ENCODE peak calls at places on chromosomes 13 and 19, in nine cellular contexts. L is gastrocnemius medialis, E is A549, Z is psoas muscle, X is breast epithelium, M is adrenal gland, Y is fibroblast of mammary gland, V is WERI-Rb-1, F is prostate gland. G is an unnamed sample.

GRCh38 chr13:67932991-67933390 is 702.9 kb upstream of the PCDH9 start:
- DNase-seq in L (no peak), E (no peak), Z (no peak), X (no peak), M (no peak), Y (no peak), V (no peak), F (no peak), G (no peak)

GRCh38 chr19:57075801-57076492 is 43.8 kb upstream of the USP29 start:
- DNase-seq in L (no peak), E (no peak), Z (no peak), X (no peak), M (no peak), Y (no peak), V (no peak), F (no peak), G (no peak)

GRCh38 chr19:15595069-15595468 is 19.9 kb upstream of the CYP4F8 start:
- DNase-seq in L (no peak), E (no peak), Z (no peak), X (no peak), M (no peak), Y (peak), V (no peak), F (peak), G (no peak)

GRCh38 chr19:35206379-35206778 is 22.2 kb downstream of the FAM187B start:
- DNase-seq in L (no peak), E (no peak), Z (no peak), X (no peak), M (no peak), Y (no peak), V (no peak), F (no peak), G (no peak)

GRCh38 chr13:99417821-99418662 is 83.2 kb upstream of the TM9SF2 start:
- DNase-seq in L (no peak), E (no peak), Z (no peak), X (peak), M (no peak), Y (no peak), V (peak), F (no peak), G (no peak)

GRCh38 chr19:35349614-35350521 is 2.2 kb downstream of the FFAR1 start:
- DNase-seq in L (no peak), E (no peak), Z (no peak), X (peak), M (no peak), Y (no peak), V (no peak), F (no peak), G (no peak)

GRCh38 chr13:31008400-31009115 is 76.1 kb downstream of the TEX26 start:
- DNase-seq in L (no peak), E (no peak), Z (no peak), X (no peak), M (no peak), Y (peak), V (no peak), F (no peak), G (no peak)

GRCh38 chr19:55179570-55180484 is at the start of gene SYT5:
- DNase-seq in L (no peak), E (peak), Z (no peak), X (no peak), M (peak), Y (no peak), V (peak), F (no peak), G (no peak)

GRCh38 chr13:79475569-79475968 is 5.4 kb upstream of the NDFIP2 start:
- DNase-seq in L (no peak), E (no peak), Z (no peak), X (no peak), M (no peak), Y (no peak), V (no peak), F (no peak), G (no peak)

GRCh38 chr19:4409123-4409933 is 6.9 kb downstream of the CHAF1A start:
- DNase-seq in L (no peak), E (no peak), Z (no peak), X (no peak), M (no peak), Y (no peak), V (no peak), F (no peak), G (no peak)

GRCh38 chr13:55302568-55302967 is 1838.2 kb upstream of the PRR20A start:
- DNase-seq in L (no peak), E (no peak), Z (no peak), X (no peak), M (no peak), Y (no peak), V (no peak), F (no peak), G (no peak)

GRCh38 chr13:27541386-27541785 is 78.9 kb downstream of the LNX2 start:
- DNase-seq in L (no peak), E (no peak), Z (no peak), X (no peak), M (no peak), Y (no peak), V (no peak), F (no peak), G (no peak)

GRCh38 chr19:46022431-46023310 is at the start of gene PGLYRP1:
- DNase-seq in L (no peak), E (no peak), Z (no peak), X (no peak), M (no peak), Y (no peak), V (no peak), F (no peak), G (no peak)

GRCh38 chr19:2869618-2870017 is 2.5 kb downstream of the ZNF556 start:
- DNase-seq in L (no peak), E (no peak), Z (no peak), X (no peak), M (no peak), Y (no peak), V (no peak), F (no peak), G (no peak)

GRCh38 chr19:56597696-56598095 is 2.6 kb downstream of the ZNF71 start:
- DNase-seq in L (no peak), E (no peak), Z (no peak), X (no peak), M (no peak), Y (peak), V (no peak), F (no peak), G (no peak)

GRCh38 chr19:47742636-47743035 is 2.7 kb upstream of the NOP53 start:
- DNase-seq in L (no peak), E (no peak), Z (no peak), X (no peak), M (no peak), Y (peak), V (no peak), F (no peak), G (no peak)

GRCh38 chr19:35856546-35857149 is at the start of gene KIRREL2:
- DNase-seq in L (no peak), E (peak), Z (no peak), X (no peak), M (no peak), Y (no peak), V (peak), F (no peak), G (no peak)

GRCh38 chr19:33278023-33278402 is 24.3 kb downstream of the CEBPA start:
- DNase-seq in L (no peak), E (no peak), Z (no peak), X (no peak), M (no peak), Y (no peak), V (no peak), F (no peak), G (no peak)

GRCh38 chr13:113657851-113658741 is at the start of gene ATP4B:
- DNase-seq in L (no peak), E (no peak), Z (no peak), X (peak), M (no peak), Y (no peak), V (peak), F (no peak), G (no peak)

GRCh38 chr19:7720351-7720750 is 11.6 kb downstream of the CLEC4G start:
- DNase-seq in L (no peak), E (no peak), Z (no peak), X (no peak), M (no peak), Y (no peak), V (peak), F (no peak), G (no peak)

GRCh38 chr19:4909172-4909896 is at the start of gene UHRF1:
- DNase-seq in L (no peak), E (no peak), Z (no peak), X (no peak), M (no peak), Y (no peak), V (peak), F (no peak), G (no peak)

GRCh38 chr13:44710576-44710975 is 134.4 kb upstream of the TSC22D1 start:
- DNase-seq in L (no peak), E (peak), Z (no peak), X (no peak), M (no peak), Y (peak), V (no peak), F (no peak), G (peak)

GRCh38 chr13:107680115-107680514 is 535.2 kb downstream of the LIG4 start:
- DNase-seq in L (no peak), E (no peak), Z (no peak), X (no peak), M (no peak), Y (peak), V (peak), F (no peak), G (no peak)

GRCh38 chr19:58054792-58055482 is 4.1 kb upstream of the ZNF135 start:
- DNase-seq in L (no peak), E (no peak), Z (no peak), X (no peak), M (peak), Y (peak), V (peak), F (no peak), G (no peak)

GRCh38 chr13:46586766-46587509 is 34.0 kb downstream of the LRCH1 start:
- DNase-seq in L (no peak), E (no peak), Z (no peak), X (no peak), M (no peak), Y (peak), V (peak), F (no peak), G (peak)

GRCh38 chr13:31046711-31047279 is 114.3 kb downstream of the TEX26 start:
- DNase-seq in L (no peak), E (no peak), Z (peak), X (no peak), M (no peak), Y (peak), V (peak), F (no peak), G (peak)

GRCh38 chr19:53874384-53874995 is 6.8 kb downstream of the MYADM start:
- DNase-seq in L (no peak), E (no peak), Z (no peak), X (no peak), M (no peak), Y (no peak), V (no peak), F (no peak), G (no peak)

GRCh38 chr19:5269279-5269678 is 71.3 kb downstream of the PTPRS start:
- DNase-seq in L (no peak), E (no peak), Z (no peak), X (no peak), M (no peak), Y (no peak), V (no peak), F (peak), G (no peak)

GRCh38 chr19:2528543-2529173 is 52.7 kb downstream of the GADD45B start:
- DNase-seq in L (no peak), E (no peak), Z (no peak), X (peak), M (no peak), Y (peak), V (no peak), F (peak), G (no peak)

DNA sequence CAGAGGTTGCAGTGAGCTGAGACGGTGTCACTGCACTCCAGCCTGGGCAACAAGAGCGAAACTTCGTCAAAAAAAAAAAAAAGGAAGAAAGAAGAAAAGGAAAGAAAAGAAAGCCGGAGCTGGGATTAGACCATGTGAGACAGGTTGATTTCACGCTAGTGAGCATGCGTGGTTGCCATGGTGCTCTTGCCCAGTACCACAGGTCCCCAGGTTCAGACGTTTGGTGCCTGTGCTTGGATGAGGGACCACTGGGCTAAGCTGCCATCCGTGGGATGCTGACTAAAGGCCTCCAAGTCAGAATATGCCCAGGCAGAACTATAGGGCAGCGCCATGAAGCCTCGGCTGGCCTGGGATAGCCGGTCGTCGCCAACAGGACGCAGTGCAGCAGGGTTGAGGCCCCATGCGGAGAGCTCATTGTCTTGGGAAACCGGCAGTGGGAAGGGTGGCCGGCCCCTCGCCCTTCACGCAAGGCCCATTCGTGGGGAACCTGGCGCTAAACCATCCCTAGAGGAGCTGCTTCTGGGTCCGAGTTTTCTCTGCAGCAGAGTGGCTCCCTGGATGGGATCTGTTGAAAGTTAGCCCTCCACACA is 7.2 kb upstream of the TEX101 start:
- DNase-seq in L (no peak), E (no peak), Z (no peak), X (no peak), M (no peak), Y (no peak), V (no peak), F (no peak), G (no peak)
- H3K4me3 ChIP-seq in L (no peak), E (no peak), Z (no peak), X (no peak), M (no peak), Y (no peak), V (no peak), F (no peak), G (no peak)

DNA sequence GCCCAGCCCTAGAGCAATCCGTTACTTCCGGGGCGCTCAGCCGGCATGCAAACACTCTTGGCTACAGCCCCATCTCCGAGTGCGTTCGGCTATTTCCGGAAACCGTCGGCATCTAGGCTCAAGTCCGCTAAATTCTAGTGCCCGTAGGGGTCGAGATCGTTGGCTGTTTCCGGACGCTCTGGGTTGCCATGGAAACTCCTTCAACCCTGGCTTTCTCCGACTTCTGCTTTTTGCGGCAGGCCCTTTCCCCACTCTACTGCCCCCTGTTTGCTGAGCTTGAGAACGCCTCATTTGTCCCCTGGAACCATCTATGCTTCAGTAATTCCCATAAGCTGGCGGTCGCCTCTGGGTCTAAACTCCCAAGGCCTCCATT is 533 bp upstream of the PIK3R2 start:
- DNase-seq in L (peak), E (peak), Z (peak), X (peak), M (peak), Y (peak), V (peak), F (peak), G (peak)
- TF ChIP-seq CTCF in L (peak), E (peak), Z (peak), X (peak), M (peak), Y (peak), V (peak), F (peak), G (peak)

GRCh38 chr13:93225610-93226009 is 997 bp upstream of the GPC6 start:
- DNase-seq in L (no peak), E (no peak), Z (no peak), X (no peak), M (no peak), Y (peak), V (no peak), F (no peak), G (no peak)
- H3K4me3 ChIP-seq in L (no peak), E (peak), Z (no peak), X (no peak), M (no peak), Y (no peak), V (peak), F (no peak), G (peak)

GRCh38 chr19:1138121-1138520 is 34.3 kb downstream of the GPX4 start:
- DNase-seq in L (no peak), E (no peak), Z (no peak), X (no peak), M (no peak), Y (no peak), V (no peak), F (no peak), G (no peak)

GRCh38 chr19:1140673-1141072 is 33.4 kb downstream of the SBNO2 start:
- DNase-seq in L (no peak), E (no peak), Z (no peak), X (no peak), M (no peak), Y (no peak), V (no peak), F (no peak), G (no peak)

GRCh38 chr19:1136918-1137317 is 33.1 kb downstream of the GPX4 start:
- DNase-seq in L (no peak), E (no peak), Z (no peak), X (no peak), M (no peak), Y (no peak), V (no peak), F (no peak), G (no peak)

GRCh38 chr19:1140272-1140671 is 33.8 kb downstream of the SBNO2 start:
- DNase-seq in L (no peak), E (no peak), Z (no peak), X (no peak), M (no peak), Y (no peak), V (no peak), F (no peak), G (no peak)

DNA sequence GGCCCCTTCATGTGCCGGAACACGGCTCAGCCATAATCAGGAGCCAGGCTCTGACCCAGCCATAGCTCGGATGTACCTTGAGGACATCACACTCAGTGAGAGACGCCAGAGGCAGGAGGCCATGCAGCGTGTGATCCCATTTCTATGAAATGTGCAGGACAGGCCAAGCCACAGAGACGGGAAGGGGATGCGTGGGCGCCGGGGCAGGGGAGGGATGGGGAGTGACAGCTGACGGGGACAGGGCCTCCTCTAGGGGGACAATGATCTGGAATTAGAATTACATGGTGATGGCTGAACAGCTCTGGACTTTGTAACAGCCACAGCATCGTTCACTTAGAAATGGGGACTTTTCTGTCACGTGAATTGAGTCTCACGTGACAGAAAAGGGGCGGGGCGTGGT is 34.9 kb downstream of the SBNO2 start:
- DNase-seq in L (no peak), E (no peak), Z (no peak), X (no peak), M (no peak), Y (no peak), V (no peak), F (no peak), G (no peak)
- TF ChIP-seq CTCF in L (no peak), E (no peak), Z (no peak), X (no peak), M (no peak), Y (no peak), V (no peak), F (no peak), G (no peak)

GRCh38 chr13:102399791-102400618 is 1.8 kb downstream of the FGF14 start:
- DNase-seq in L (no peak), E (peak), Z (peak), X (no peak), M (no peak), Y (peak), V (peak), F (no peak), G (no peak)

GRCh38 chr13:102402292-102402691 is 444 bp upstream of the FGF14 start:
- DNase-seq in L (no peak), E (no peak), Z (peak), X (no peak), M (peak), Y (peak), V (peak), F (no peak), G (peak)

GRCh38 chr13:102400619-102401125 is 1.2 kb downstream of the FGF14 start:
- DNase-seq in L (no peak), E (no peak), Z (peak), X (no peak), M (no peak), Y (peak), V (peak), F (no peak), G (peak)

GRCh38 chr13:102401305-102401704 is 543 bp downstream of the FGF14 start:
- DNase-seq in L (no peak), E (no peak), Z (no peak), X (no peak), M (no peak), Y (peak), V (no peak), F (no peak), G (peak)

DNA sequence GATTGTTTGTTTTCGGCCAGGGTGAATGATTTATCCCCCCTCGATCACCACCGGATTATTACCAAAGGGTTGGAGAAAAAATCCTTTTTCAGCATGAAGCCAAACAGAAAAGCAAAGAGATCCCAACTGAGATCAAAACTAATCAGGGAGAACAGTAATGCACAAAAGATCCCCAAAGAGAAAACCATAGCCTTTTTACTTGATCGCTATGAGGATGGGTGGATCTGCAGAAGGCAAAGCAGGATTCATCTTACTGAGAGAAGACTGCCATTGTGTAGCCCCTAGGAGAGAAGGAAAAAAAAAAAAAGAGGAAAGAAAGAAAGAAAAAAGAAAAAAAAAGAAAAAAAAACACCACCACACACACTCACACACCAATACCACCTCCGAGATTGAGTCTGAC is at the start of gene FGF14:
- DNase-seq in L (no peak), E (no peak), Z (no peak), X (no peak), M (no peak), Y (no peak), V (no peak), F (no peak), G (no peak)
- H3K4me3 ChIP-seq in L (peak), E (peak), Z (peak), X (peak), M (no peak), Y (peak), V (peak), F (no peak), G (peak)

GRCh38 chr19:38592940-38593339 is 24.8 kb downstream of the MAP4K1 start:
- DNase-seq in L (no peak), E (no peak), Z (no peak), X (no peak), M (no peak), Y (no peak), V (no peak), F (no peak), G (no peak)
- TF ChIP-seq CTCF in L (no peak), E (no peak), Z (no peak), X (no peak), M (no peak), Y (no peak), V (no peak), F (no peak), G (peak)

GRCh38 chr19:19487077-19488040 is 28.0 kb downstream of the TSSK6 start:
- DNase-seq in L (no peak), E (no peak), Z (no peak), X (no peak), M (no peak), Y (no peak), V (no peak), F (no peak), G (no peak)

GRCh38 chr19:19488041-19488874 is 27.1 kb downstream of the TSSK6 start:
- DNase-seq in L (no peak), E (no peak), Z (no peak), X (no peak), M (peak), Y (peak), V (no peak), F (no peak), G (peak)

GRCh38 chr19:19490247-19490968 is 24.9 kb downstream of the TSSK6 start:
- DNase-seq in L (peak), E (peak), Z (peak), X (peak), M (peak), Y (peak), V (peak), F (peak), G (peak)

GRCh38 chr19:19489804-19490204 is 25.5 kb downstream of the TSSK6 start:
- DNase-seq in L (no peak), E (no peak), Z (no peak), X (no peak), M (peak), Y (no peak), V (no peak), F (no peak), G (no peak)

GRCh38 chr19:19488875-19489690 is 26.3 kb downstream of the TSSK6 start:
- DNase-seq in L (peak), E (peak), Z (peak), X (peak), M (peak), Y (peak), V (peak), F (no peak), G (peak)
- H3K4me3 ChIP-seq in L (no peak), E (no peak), Z (peak), X (peak), M (no peak), Y (no peak), V (no peak), F (no peak), G (peak)

GRCh38 chr19:860481-861098 is 1.1 kb downstream of the CFD start:
- DNase-seq in L (no peak), E (peak), Z (peak), X (no peak), M (no peak), Y (peak), V (peak), F (peak), G (peak)
- TF ChIP-seq CTCF in L (no peak), E (peak), Z (no peak), X (no peak), M (no peak), Y (no peak), V (peak), F (peak), G (peak)